ENCODE peak calls at places on chromosomes 7 and 10, in nine cellular contexts. C is A549, H is osteocyte, X is ovary, I is right atrium auricular region, M is heart left ventricle, R is HFF-Myc, D is Calu3, V is IMR-90. T is an unnamed sample.

GRCh38 chr7:133674079-133674478 is 421.2 kb downstream of the EXOC4 start:
- DNase-seq in C (no peak), H (no peak), X (no peak), I (no peak), M (no peak), R (no peak), D (no peak), V (no peak), T (no peak)

GRCh38 chr10:978826-979421 is 9.3 kb upstream of the GTPBP4 start:
- DNase-seq in C (no peak), H (no peak), X (no peak), I (no peak), M (no peak), R (no peak), D (no peak), V (no peak), T (no peak)

GRCh38 chr10:3476640-3477448 is 304.3 kb upstream of the PITRM1 start:
- DNase-seq in C (no peak), H (no peak), X (no peak), I (no peak), M (no peak), R (no peak), D (no peak), V (no peak), T (no peak)

GRCh38 chr10:22723783-22724182 is 9.4 kb upstream of the PIP4K2A start:
- DNase-seq in C (no peak), H (no peak), X (no peak), I (no peak), M (no peak), R (no peak), D (no peak), V (no peak), T (no peak)

GRCh38 chr10:11018426-11018818 is 750 bp downstream of the CELF2 start:
- DNase-seq in C (no peak), H (no peak), X (peak; percentile 46), I (no peak), M (peak; percentile 20), R (no peak), D (no peak), V (no peak), T (peak; percentile 41)

GRCh38 chr10:89301721-89302445 is at the start of gene IFIT2:
- DNase-seq in C (peak; percentile 47), H (no peak), X (no peak), I (no peak), M (peak; percentile 38), R (no peak), D (no peak), V (peak; percentile 80), T (no peak)

GRCh38 chr10:60135020-60135419 is 228.7 kb upstream of the CCDC6 start:
- DNase-seq in C (no peak), H (no peak), X (no peak), I (no peak), M (no peak), R (no peak), D (no peak), V (no peak), T (no peak)

GRCh38 chr7:94295805-94296204 is 98.9 kb upstream of the COL1A2 start:
- DNase-seq in C (peak; percentile 18), H (no peak), X (no peak), I (no peak), M (no peak), R (peak; percentile 67), D (no peak), V (peak; percentile 85), T (no peak)

GRCh38 chr7:46544396-46545008 is 623.4 kb upstream of the IGFBP3 start:
- DNase-seq in C (no peak), H (no peak), X (no peak), I (no peak), M (no peak), R (peak; percentile 80), D (no peak), V (peak; percentile 90), T (no peak)

GRCh38 chr7:33757563-33758165 is 147.7 kb upstream of the BMPER start:
- DNase-seq in C (peak; percentile 16), H (no peak), X (peak; percentile 52), I (no peak), M (no peak), R (peak; percentile 45), D (peak; percentile 53), V (peak; percentile 47), T (peak; percentile 33)

GRCh38 chr10:8159628-8160165 is 105.2 kb downstream of the GATA3 start:
- DNase-seq in C (no peak), H (no peak), X (no peak), I (no peak), M (no peak), R (no peak), D (no peak), V (no peak), T (no peak)

GRCh38 chr10:32379950-32380547 is 33.1 kb upstream of the EPC1 start:
- DNase-seq in C (no peak), H (no peak), X (no peak), I (no peak), M (no peak), R (no peak), D (no peak), V (no peak), T (no peak)

GRCh38 chr7:155816996-155817395 is 4.7 kb upstream of the SHH start:
- DNase-seq in C (no peak), H (no peak), X (no peak), I (no peak), M (no peak), R (no peak), D (no peak), V (no peak), T (no peak)

GRCh38 chr7:70696139-70696782 is 435.7 kb upstream of the GALNT17 start:
- DNase-seq in C (no peak), H (no peak), X (no peak), I (no peak), M (no peak), R (no peak), D (no peak), V (peak; percentile 52), T (no peak)

GRCh38 chr10:92131271-92131820 is 159.5 kb downstream of the CPEB3 start:
- DNase-seq in C (no peak), H (no peak), X (no peak), I (no peak), M (no peak), R (no peak), D (no peak), V (no peak), T (no peak)

GRCh38 chr7:101970047-101970585 is 152.7 kb downstream of the CUX1 start:
- DNase-seq in C (no peak), H (no peak), X (no peak), I (no peak), M (no peak), R (no peak), D (no peak), V (no peak), T (no peak)

GRCh38 chr7:18276380-18276779 is 219.2 kb upstream of the HDAC9 start:
- DNase-seq in C (no peak), H (no peak), X (no peak), I (no peak), M (no peak), R (no peak), D (no peak), V (no peak), T (no peak)
- TF ChIP-seq CTCF in C (no peak), H (no peak), X (no peak), I (no peak), M (peak; percentile 19), R (no peak), D (no peak), V (no peak), T (no peak)

DNA sequence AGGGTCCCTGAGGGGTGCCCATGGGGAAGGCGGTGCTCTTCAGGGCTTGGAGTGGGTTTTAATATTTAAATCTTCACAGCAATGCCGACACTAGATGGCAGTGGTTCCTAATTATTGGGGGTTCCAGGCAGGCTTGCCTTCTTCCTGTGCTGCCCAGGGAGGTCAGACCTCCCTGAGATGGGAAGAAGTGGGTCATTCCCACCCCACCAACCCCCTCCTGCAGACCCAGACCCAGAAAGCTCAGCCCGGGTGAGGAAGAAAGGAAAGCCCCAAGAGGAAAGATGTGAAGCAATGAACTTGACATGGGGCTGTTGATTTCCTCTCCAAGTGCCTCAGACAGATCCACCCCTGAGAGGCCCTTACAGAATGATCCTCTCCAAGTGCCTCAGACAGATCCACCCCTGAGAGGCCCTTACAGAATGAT is 85.1 kb upstream of the LANCL2 start:
- DNase-seq in C (peak; percentile 67), H (no peak), X (peak; percentile 66), I (no peak), M (peak; percentile 50), R (peak; percentile 46), D (peak; percentile 84), V (peak; percentile 67), T (peak; percentile 80)
- TF ChIP-seq CTCF in C (peak; percentile 78), H (peak; percentile 78), X (peak; percentile 41), I (peak; percentile 31), M (peak; percentile 66), R (peak; percentile 51), D (peak; percentile 89), V (peak; percentile 93), T (peak; percentile 62)

GRCh38 chr7:140673063-140673769 is 471 bp downstream of the ADCK2 start:
- DNase-seq in C (peak; percentile 61), H (no peak), X (peak; percentile 77), I (no peak), M (peak; percentile 48), R (no peak), D (peak; percentile 62), V (no peak), T (peak; percentile 44)
- TF ChIP-seq CTCF in C (no peak), H (no peak), X (no peak), I (no peak), M (peak; percentile 8), R (no peak), D (no peak), V (no peak), T (no peak)

GRCh38 chr10:28798964-28799363 is 121.6 kb downstream of the BAMBI start:
- DNase-seq in C (no peak), H (no peak), X (no peak), I (no peak), M (no peak), R (no peak), D (no peak), V (no peak), T (no peak)
- TF ChIP-seq CTCF in C (no peak), H (no peak), X (no peak), I (no peak), M (no peak), R (no peak), D (no peak), V (no peak), T (no peak)

T was measured in endothelial cell.